ENCODE peak calls at places on chromosomes 5 and 9, in seven cellular contexts. P is uterus, V is suprapubic skin, R is heart left ventricle, M is breast epithelium, S is stomach, T is IMR-90. Q is an unnamed sample.

GRCh38 chr9:4837768-4838546 is 45.2 kb downstream of the RCL1 start:
- DNase-seq in P (no peak), M (no peak), T (peak; percentile 93), R (no peak), V (no peak), S (no peak), Q (no peak)

GRCh38 chr5:37663538-37663937 is 176.3 kb downstream of the GDNF start:
- DNase-seq in M (no peak), R (no peak), S (no peak), P (no peak), V (no peak), T (no peak), Q (no peak)

GRCh38 chr9:33105939-33106338 is 29.5 kb upstream of the SMU1 start:
- DNase-seq in V (no peak), R (no peak), P (no peak), T (peak; percentile 36), M (no peak), S (no peak), Q (no peak)

GRCh38 chr5:173420108-173420507 is 91.9 kb upstream of the STC2 start:
- DNase-seq in P (no peak), T (no peak), S (no peak), R (no peak), M (no peak), V (no peak), Q (no peak)

GRCh38 chr5:78649220-78649700 is 688 bp upstream of the LHFPL2 start:
- DNase-seq in T (no peak), S (no peak), P (peak; percentile 41), V (no peak), M (no peak), R (no peak), Q (no peak)

GRCh38 chr9:84691634-84692033 is 22.1 kb downstream of the NTRK2 start:
- DNase-seq in T (no peak), V (no peak), S (no peak), R (no peak), M (no peak), P (no peak), Q (no peak)

GRCh38 chr5:179618923-179619554 is 4.4 kb downstream of the HNRNPH1 start:
- DNase-seq in R (no peak), V (peak; percentile 20), M (no peak), T (no peak), S (no peak), P (no peak), Q (no peak)

GRCh38 chr5:175479125-175479881 is 943 bp downstream of the SFXN1 start:
- DNase-seq in T (no peak), S (no peak), P (no peak), V (no peak), M (no peak), R (no peak), Q (no peak)

GRCh38 chr9:96136992-96137665 is 164.8 kb downstream of the HSD17B3 start:
- DNase-seq in T (peak; percentile 78), P (no peak), S (peak; percentile 79), M (no peak), V (peak; percentile 75), R (no peak), Q (no peak)

GRCh38 chr9:32884482-32884881 is 101.1 kb downstream of the TMEM215 start:
- DNase-seq in R (no peak), S (no peak), M (no peak), T (no peak), V (no peak), P (no peak), Q (no peak)

GRCh38 chr9:92738661-92739081 is 26.0 kb downstream of the BICD2 start:
- DNase-seq in S (peak; percentile 43), T (no peak), R (no peak), M (peak; percentile 74), P (no peak), V (peak; percentile 79), Q (no peak)
- TF ChIP-seq CTCF in S (no peak), T (no peak), R (no peak), M (no peak), P (no peak), V (no peak), Q (no peak)

DNA sequence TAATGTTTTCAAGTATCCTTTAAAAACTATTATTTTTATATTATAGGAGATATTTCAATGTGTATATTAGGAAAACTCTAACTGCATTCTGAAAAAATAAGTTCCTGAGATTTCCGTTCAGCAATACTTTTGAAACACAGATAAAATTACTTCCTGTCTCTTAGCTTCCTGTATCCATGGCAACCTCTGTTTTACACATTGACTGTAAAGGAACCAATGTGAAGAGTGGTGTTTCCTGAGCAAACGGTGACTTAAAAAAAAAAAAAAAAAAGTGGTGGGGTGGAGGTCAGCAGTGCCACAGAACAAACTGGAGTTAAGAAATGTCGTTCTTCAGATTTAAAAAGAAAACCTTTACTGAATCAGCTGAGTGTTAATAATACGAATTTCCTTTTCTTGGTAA is at the start of gene LRRC70:
- DNase-seq in R (no peak), M (no peak), S (no peak), V (no peak), T (peak; percentile 64), P (no peak), Q (no peak)
- H3K4me3 ChIP-seq in R (peak within 1 kb of the TSS; percentile 26), M (peak within 1 kb of the TSS; percentile 20), S (no peak within 1 kb of the TSS), V (peak within 1 kb of the TSS; percentile 23), T (no peak within 1 kb of the TSS), P (no peak within 1 kb of the TSS), Q (peak within 1 kb of the TSS; percentile 35)

GRCh38 chr5:76715484-76715733 is 517 bp upstream of the F2R start:
- DNase-seq in M (no peak), V (no peak), R (no peak), P (no peak), T (no peak), S (no peak), Q (no peak)
- H3K4me1 ChIP-seq in M (no peaks in the 10 kb centered on the region), V (peaks cover 38% of the 10 kb centered on the region), R (no peaks in the 10 kb centered on the region), P (peaks cover 4% of the 10 kb centered on the region), T (peaks cover 10% of the 10 kb centered on the region), S (peaks cover 31% of the 10 kb centered on the region), Q (peaks cover 10% of the 10 kb centered on the region)

GRCh38 chr5:160620401-160620800 is 198.7 kb downstream of the PTTG1 start:
- DNase-seq in M (no peak), R (no peak), T (no peak), V (no peak), P (no peak), S (no peak), Q (no peak)

GRCh38 chr5:160614136-160614535 is 192.5 kb downstream of the PTTG1 start:
- DNase-seq in P (no peak), M (no peak), V (no peak), R (no peak), T (no peak), S (no peak), Q (no peak)

GRCh38 chr5:160621503-160621902 is 199.8 kb downstream of the PTTG1 start:
- DNase-seq in R (no peak), S (no peak), T (no peak), V (no peak), P (no peak), M (no peak), Q (no peak)

GRCh38 chr5:160616712-160617497 is 195.2 kb downstream of the PTTG1 start:
- DNase-seq in T (no peak), M (no peak), R (no peak), S (no peak), V (no peak), P (no peak), Q (no peak)

GRCh38 chr5:160619381-160619780 is 197.7 kb downstream of the PTTG1 start:
- DNase-seq in S (no peak), P (no peak), V (no peak), M (no peak), T (no peak), R (no peak), Q (no peak)
- TF ChIP-seq CTCF in S (no peak), P (no peak), V (no peak), M (no peak), T (no peak), R (no peak), Q (no peak)

GRCh38 chr9:99637640-99638039 is 184.0 kb upstream of the NR4A3 start:
- DNase-seq in M (no peak), T (no peak), R (no peak), S (no peak), V (no peak), P (no peak), Q (no peak)

GRCh38 chr9:99632349-99633038 is 189.2 kb upstream of the NR4A3 start:
- DNase-seq in P (no peak), T (no peak), S (no peak), V (no peak), M (no peak), R (no peak), Q (no peak)

GRCh38 chr9:99633260-99633659 is 188.4 kb upstream of the NR4A3 start:
- DNase-seq in S (no peak), R (no peak), V (no peak), P (no peak), M (no peak), T (no peak), Q (no peak)

GRCh38 chr9:99634185-99634584 is 187.5 kb upstream of the NR4A3 start:
- DNase-seq in M (no peak), R (no peak), T (no peak), S (no peak), V (no peak), P (no peak), Q (no peak)

GRCh38 chr9:99635032-99635431 is 186.7 kb upstream of the NR4A3 start:
- DNase-seq in R (no peak), S (no peak), T (peak; percentile 10), P (no peak), V (no peak), M (no peak), Q (no peak)
- H3K4me3 ChIP-seq in R (no peak overlapping the region), S (no peak overlapping the region), T (no peak overlapping the region), P (no peak overlapping the region), V (no peak overlapping the region), M (no peak overlapping the region), Q (no peak overlapping the region)

Q was measured in esophagus squamous epithelium.